ENCODE peak calls at places on chromosomes 13 and 19, in nine cellular contexts. One of them, this sample, is unnamed.

GRCh38 chr19:57382806-57383488 is 6.7 kb upstream of the ZNF548 start:
- DNase-seq in Peyer's patch: no peak
- DNase-seq in neural progenitor cell: no peak
- DNase-seq in GM23338: no peak
- DNase-seq in CD8-positive, alpha-beta T cell: no peak
- DNase-seq in Calu3: no peak
- DNase-seq in left ventricle myocardium inferior: no peak
- DNase-seq in upper lobe of right lung: no peak
- DNase-seq in cardiac muscle cell: no peak
- DNase-seq in this sample: no peak

GRCh38 chr19:8023371-8023770 is 17.9 kb upstream of the ELAVL1 start:
- DNase-seq in Peyer's patch: no peak
- DNase-seq in neural progenitor cell: no peak
- DNase-seq in GM23338: no peak
- DNase-seq in CD8-positive, alpha-beta T cell: no peak
- DNase-seq in Calu3: no peak
- DNase-seq in left ventricle myocardium inferior: no peak
- DNase-seq in upper lobe of right lung: no peak
- DNase-seq in cardiac muscle cell: no peak
- DNase-seq in this sample: no peak

GRCh38 chr19:39927076-39927475 is 7.4 kb downstream of the FCGBP start:
- DNase-seq in Peyer's patch: no peak
- DNase-seq in neural progenitor cell: no peak
- DNase-seq in GM23338: no peak
- DNase-seq in CD8-positive, alpha-beta T cell: no peak
- DNase-seq in Calu3: no peak
- DNase-seq in left ventricle myocardium inferior: no peak
- DNase-seq in upper lobe of right lung: no peak
- DNase-seq in cardiac muscle cell: no peak
- DNase-seq in this sample: no peak

GRCh38 chr19:15866646-15867045 is 31.2 kb downstream of the CYP4F2 start:
- DNase-seq in Peyer's patch: no peak
- DNase-seq in neural progenitor cell: no peak
- DNase-seq in GM23338: no peak
- DNase-seq in CD8-positive, alpha-beta T cell: no peak
- DNase-seq in Calu3: no peak
- DNase-seq in left ventricle myocardium inferior: no peak
- DNase-seq in upper lobe of right lung: no peak
- DNase-seq in cardiac muscle cell: no peak
- DNase-seq in this sample: no peak

GRCh38 chr19:6061420-6062130 is 48.7 kb downstream of the RFX2 start:
- DNase-seq in Peyer's patch: no peak
- DNase-seq in neural progenitor cell: no peak
- DNase-seq in GM23338: no peak
- DNase-seq in CD8-positive, alpha-beta T cell: no peak
- DNase-seq in Calu3: no peak
- DNase-seq in left ventricle myocardium inferior: no peak
- DNase-seq in upper lobe of right lung: no peak
- DNase-seq in cardiac muscle cell: no peak
- DNase-seq in this sample: peak; percentile 20

GRCh38 chr13:41004875-41005693 is 14.0 kb downstream of the ELF1 start:
- DNase-seq in Peyer's patch: no peak
- DNase-seq in neural progenitor cell: no peak
- DNase-seq in GM23338: no peak
- DNase-seq in CD8-positive, alpha-beta T cell: no peak
- DNase-seq in Calu3: no peak
- DNase-seq in left ventricle myocardium inferior: no peak
- DNase-seq in upper lobe of right lung: no peak
- DNase-seq in cardiac muscle cell: no peak
- DNase-seq in this sample: no peak

GRCh38 chr19:46373573-46374359 is 26.9 kb downstream of the PPP5C start:
- DNase-seq in Peyer's patch: no peak
- DNase-seq in neural progenitor cell: peak; percentile 70
- DNase-seq in GM23338: peak; percentile 80
- DNase-seq in CD8-positive, alpha-beta T cell: no peak
- DNase-seq in Calu3: peak; percentile 99
- DNase-seq in left ventricle myocardium inferior: peak; percentile 85
- DNase-seq in upper lobe of right lung: peak; percentile 96
- DNase-seq in cardiac muscle cell: no peak
- DNase-seq in this sample: peak; percentile 66

GRCh38 chr13:34412295-34412694 is 529.8 kb upstream of the NBEA start:
- DNase-seq in Peyer's patch: no peak
- DNase-seq in neural progenitor cell: no peak
- DNase-seq in GM23338: no peak
- DNase-seq in CD8-positive, alpha-beta T cell: no peak
- DNase-seq in Calu3: no peak
- DNase-seq in left ventricle myocardium inferior: no peak
- DNase-seq in upper lobe of right lung: no peak
- DNase-seq in cardiac muscle cell: no peak
- DNase-seq in this sample: no peak

GRCh38 chr13:25186187-25186586 is 14.1 kb upstream of the AMER2 start:
- DNase-seq in Peyer's patch: no peak
- DNase-seq in neural progenitor cell: no peak
- DNase-seq in GM23338: no peak
- DNase-seq in CD8-positive, alpha-beta T cell: no peak
- DNase-seq in Calu3: no peak
- DNase-seq in left ventricle myocardium inferior: no peak
- DNase-seq in upper lobe of right lung: no peak
- DNase-seq in cardiac muscle cell: no peak
- DNase-seq in this sample: no peak

GRCh38 chr13:26379831-26380230 is 125.9 kb downstream of the CDK8 start:
- DNase-seq in Peyer's patch: no peak
- DNase-seq in neural progenitor cell: no peak
- DNase-seq in GM23338: no peak
- DNase-seq in CD8-positive, alpha-beta T cell: no peak
- DNase-seq in Calu3: no peak
- DNase-seq in left ventricle myocardium inferior: no peak
- DNase-seq in upper lobe of right lung: no peak
- DNase-seq in cardiac muscle cell: no peak
- DNase-seq in this sample: no peak

GRCh38 chr19:38848299-38849146 is 1.3 kb downstream of the HNRNPL start:
- DNase-seq in Peyer's patch: no peak
- DNase-seq in neural progenitor cell: no peak
- DNase-seq in GM23338: no peak
- DNase-seq in CD8-positive, alpha-beta T cell: no peak
- DNase-seq in Calu3: peak; percentile 30
- DNase-seq in left ventricle myocardium inferior: no peak
- DNase-seq in upper lobe of right lung: no peak
- DNase-seq in cardiac muscle cell: no peak
- DNase-seq in this sample: no peak

GRCh38 chr13:111518161-111518791 is 197.8 kb downstream of the TEX29 start:
- DNase-seq in Peyer's patch: no peak
- DNase-seq in neural progenitor cell: no peak
- DNase-seq in GM23338: peak; percentile 30
- DNase-seq in CD8-positive, alpha-beta T cell: no peak
- DNase-seq in Calu3: no peak
- DNase-seq in left ventricle myocardium inferior: no peak
- DNase-seq in upper lobe of right lung: no peak
- DNase-seq in cardiac muscle cell: no peak
- DNase-seq in this sample: peak; percentile 58
- TF ChIP-seq CTCF in Peyer's patch: no peak
- TF ChIP-seq CTCF in neural progenitor cell: no peak
- TF ChIP-seq CTCF in GM23338: peak; percentile 52
- TF ChIP-seq CTCF in CD8-positive, alpha-beta T cell: no peak
- TF ChIP-seq CTCF in Calu3: no peak
- TF ChIP-seq CTCF in left ventricle myocardium inferior: no peak
- TF ChIP-seq CTCF in upper lobe of right lung: no peak
- TF ChIP-seq CTCF in cardiac muscle cell: no peak
- TF ChIP-seq CTCF in this sample: peak; percentile 32

DNA sequence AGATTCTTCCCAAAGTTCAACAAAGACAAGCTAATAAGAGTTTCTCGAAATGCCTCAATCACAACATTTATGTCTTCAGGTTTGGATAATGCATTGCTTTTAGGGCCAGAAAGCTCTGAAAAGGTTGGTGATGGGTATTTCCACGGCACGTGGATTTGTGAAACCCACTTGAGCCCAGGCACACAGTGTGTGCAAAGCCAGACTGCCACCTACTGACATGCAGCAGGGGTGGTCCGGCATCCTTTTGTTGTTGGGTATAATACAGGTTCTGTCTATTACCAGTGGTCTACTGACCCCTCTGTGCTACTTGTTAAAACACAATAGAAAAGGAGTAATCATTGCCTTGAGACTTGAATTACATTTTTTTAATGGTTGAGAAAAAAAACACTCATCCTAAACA is 225.6 kb downstream of the RAP2A start:
- DNase-seq in Peyer's patch: no peak
- DNase-seq in neural progenitor cell: peak; percentile 65
- DNase-seq in GM23338: peak; percentile 30
- DNase-seq in CD8-positive, alpha-beta T cell: no peak
- DNase-seq in Calu3: no peak
- DNase-seq in left ventricle myocardium inferior: no peak
- DNase-seq in upper lobe of right lung: no peak
- DNase-seq in cardiac muscle cell: peak; percentile 48
- DNase-seq in this sample: no peak
- TF ChIP-seq CTCF in Peyer's patch: no peak
- TF ChIP-seq CTCF in neural progenitor cell: peak; percentile 43
- TF ChIP-seq CTCF in GM23338: peak; percentile 76
- TF ChIP-seq CTCF in CD8-positive, alpha-beta T cell: no peak
- TF ChIP-seq CTCF in Calu3: no peak
- TF ChIP-seq CTCF in left ventricle myocardium inferior: peak; percentile 63
- TF ChIP-seq CTCF in upper lobe of right lung: peak; percentile 19
- TF ChIP-seq CTCF in cardiac muscle cell: peak; percentile 52
- TF ChIP-seq CTCF in this sample: peak; percentile 19

DNA sequence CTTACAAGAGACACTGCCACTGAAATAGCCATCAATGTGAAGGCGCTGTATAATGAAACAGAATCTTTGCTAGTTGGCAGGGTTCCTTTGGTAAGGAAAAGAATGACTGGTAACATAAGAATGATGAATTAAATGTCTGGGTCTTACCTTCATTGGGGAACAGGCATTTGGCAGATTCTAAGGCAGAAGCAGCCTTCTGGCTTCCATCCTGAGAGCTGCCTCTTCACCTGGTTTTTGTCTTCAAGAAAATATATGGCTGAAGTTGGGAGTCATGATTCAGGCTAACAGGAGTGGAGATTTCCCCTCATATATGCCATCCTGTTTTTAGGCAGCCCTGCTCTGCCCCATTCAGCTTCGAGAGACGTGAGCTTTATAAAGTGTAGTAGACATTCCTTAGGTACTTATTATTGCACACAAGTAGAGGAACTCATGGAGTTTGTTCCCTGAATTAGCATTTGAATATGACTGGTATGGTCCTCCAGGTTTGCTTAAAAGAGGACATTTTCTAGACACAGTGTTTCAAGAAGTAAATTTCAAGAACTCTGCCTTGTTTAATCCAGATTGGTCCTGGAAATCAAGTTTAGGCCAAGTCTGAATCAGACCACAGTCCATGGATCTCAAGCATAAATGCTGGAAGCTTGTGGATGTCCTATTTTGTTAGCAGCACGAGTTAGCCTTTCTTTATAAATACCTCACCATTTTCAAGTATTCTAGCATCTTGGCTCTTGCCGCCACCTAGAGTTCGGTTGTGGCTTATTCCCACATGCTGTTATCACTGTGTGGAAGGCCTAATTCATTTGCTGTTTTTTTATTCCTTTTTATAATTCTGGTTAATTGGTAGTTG is 56.2 kb upstream of the AKAP11 start:
- DNase-seq in Peyer's patch: no peak
- DNase-seq in neural progenitor cell: peak; percentile 58
- DNase-seq in GM23338: peak; percentile 77
- DNase-seq in CD8-positive, alpha-beta T cell: no peak
- DNase-seq in Calu3: peak; percentile 23
- DNase-seq in left ventricle myocardium inferior: no peak
- DNase-seq in upper lobe of right lung: no peak
- DNase-seq in cardiac muscle cell: peak; percentile 53
- DNase-seq in this sample: no peak
- TF ChIP-seq CTCF in Peyer's patch: no peak
- TF ChIP-seq CTCF in neural progenitor cell: peak; percentile 69
- TF ChIP-seq CTCF in GM23338: peak; percentile 87
- TF ChIP-seq CTCF in CD8-positive, alpha-beta T cell: peak; percentile 40
- TF ChIP-seq CTCF in Calu3: no peak
- TF ChIP-seq CTCF in left ventricle myocardium inferior: peak; percentile 48
- TF ChIP-seq CTCF in upper lobe of right lung: peak; percentile 38
- TF ChIP-seq CTCF in cardiac muscle cell: peak; percentile 61
- TF ChIP-seq CTCF in this sample: peak; percentile 71

GRCh38 chr13:35787937-35788336 is 311.4 kb upstream of the MAB21L1 start:
- DNase-seq in Peyer's patch: no peak
- DNase-seq in neural progenitor cell: peak; percentile 25
- DNase-seq in GM23338: peak; percentile 29
- DNase-seq in CD8-positive, alpha-beta T cell: no peak
- DNase-seq in Calu3: no peak
- DNase-seq in left ventricle myocardium inferior: no peak
- DNase-seq in upper lobe of right lung: no peak
- DNase-seq in cardiac muscle cell: no peak
- DNase-seq in this sample: no peak

GRCh38 chr13:35791191-35791902 is 314.9 kb upstream of the MAB21L1 start:
- DNase-seq in Peyer's patch: no peak
- DNase-seq in neural progenitor cell: no peak
- DNase-seq in GM23338: no peak
- DNase-seq in CD8-positive, alpha-beta T cell: no peak
- DNase-seq in Calu3: no peak
- DNase-seq in left ventricle myocardium inferior: no peak
- DNase-seq in upper lobe of right lung: no peak
- DNase-seq in cardiac muscle cell: no peak
- DNase-seq in this sample: no peak

GRCh38 chr13:35793823-35794222 is 317.3 kb upstream of the MAB21L1 start:
- DNase-seq in Peyer's patch: no peak
- DNase-seq in neural progenitor cell: no peak
- DNase-seq in GM23338: no peak
- DNase-seq in CD8-positive, alpha-beta T cell: no peak
- DNase-seq in Calu3: no peak
- DNase-seq in left ventricle myocardium inferior: no peak
- DNase-seq in upper lobe of right lung: no peak
- DNase-seq in cardiac muscle cell: no peak
- DNase-seq in this sample: no peak

GRCh38 chr13:35785563-35786327 is 309.3 kb upstream of the MAB21L1 start:
- DNase-seq in Peyer's patch: no peak
- DNase-seq in neural progenitor cell: peak; percentile 45
- DNase-seq in GM23338: no peak
- DNase-seq in CD8-positive, alpha-beta T cell: no peak
- DNase-seq in Calu3: no peak
- DNase-seq in left ventricle myocardium inferior: no peak
- DNase-seq in upper lobe of right lung: no peak
- DNase-seq in cardiac muscle cell: no peak
- DNase-seq in this sample: no peak

DNA sequence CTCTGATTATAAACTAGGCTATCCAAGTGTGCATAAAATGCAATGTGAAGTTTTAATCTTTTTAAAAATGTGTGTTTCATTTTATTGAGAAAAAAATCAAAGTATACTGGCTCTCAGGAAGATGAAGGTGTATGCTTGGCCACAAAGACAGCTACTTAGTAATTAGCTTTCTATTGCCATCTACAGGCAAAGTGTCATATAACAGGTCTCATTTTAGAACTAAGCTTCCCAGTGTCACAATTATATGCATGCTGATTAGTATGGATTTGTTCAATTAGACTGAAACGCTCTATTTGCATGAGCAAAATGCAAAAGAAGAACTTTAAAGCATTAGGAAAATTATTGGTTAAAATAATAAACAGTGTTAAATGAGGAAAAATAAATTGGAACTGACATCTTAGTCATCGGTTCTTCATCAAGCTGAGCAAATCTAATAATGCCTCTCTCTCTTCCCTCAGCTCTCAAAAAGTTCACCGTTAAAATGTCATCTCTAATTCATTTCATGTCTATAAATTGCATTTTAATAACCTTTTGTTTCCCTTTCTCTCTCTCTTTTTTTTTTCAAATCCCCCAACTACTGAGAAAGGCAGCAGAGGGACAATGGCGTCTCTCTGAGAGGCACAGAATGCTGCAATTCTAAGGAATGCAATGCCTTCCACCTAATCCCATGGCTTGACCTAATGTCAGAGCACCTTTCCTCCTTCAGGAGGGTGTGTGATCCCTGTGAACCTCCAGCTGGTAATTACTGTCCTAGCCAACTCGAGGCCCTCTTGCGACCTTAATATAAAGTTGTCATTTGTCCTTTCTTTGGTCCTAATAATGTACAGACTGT is 313.1 kb upstream of the MAB21L1 start:
- DNase-seq in Peyer's patch: no peak
- DNase-seq in neural progenitor cell: peak; percentile 77
- DNase-seq in GM23338: peak; percentile 53
- DNase-seq in CD8-positive, alpha-beta T cell: no peak
- DNase-seq in Calu3: no peak
- DNase-seq in left ventricle myocardium inferior: no peak
- DNase-seq in upper lobe of right lung: no peak
- DNase-seq in cardiac muscle cell: peak; percentile 49
- DNase-seq in this sample: no peak
- TF ChIP-seq CTCF in Peyer's patch: no peak
- TF ChIP-seq CTCF in neural progenitor cell: peak; percentile 77
- TF ChIP-seq CTCF in GM23338: peak; percentile 53
- TF ChIP-seq CTCF in CD8-positive, alpha-beta T cell: no peak
- TF ChIP-seq CTCF in Calu3: no peak
- TF ChIP-seq CTCF in left ventricle myocardium inferior: peak; percentile 70
- TF ChIP-seq CTCF in upper lobe of right lung: peak; percentile 48
- TF ChIP-seq CTCF in cardiac muscle cell: peak; percentile 66
- TF ChIP-seq CTCF in this sample: peak; percentile 76

This sample was measured in type B pancreatic cell.